ENCODE peak calls at places on chromosomes 3 and 15, in four cellular contexts. R is WTC11, F is H1, N is GM12878. U is an unnamed sample.

GRCh38 chr3:13844286-13844685 is 35.6 kb downstream of the WNT7A start:
- DNase-seq in R (no peak), F (no peak), N (no peak), U (no peak)

GRCh38 chr3:74465652-74466415 is 148.6 kb downstream of the CNTN3 start:
- DNase-seq in R (peak; percentile 8), F (no peak), N (no peak), U (no peak)

GRCh38 chr3:42159706-42160472 is 68.7 kb downstream of the TRAK1 start:
- DNase-seq in R (peak; percentile 86), F (peak; percentile 82), N (no peak), U (peak; percentile 64)

GRCh38 chr3:4853749-4854140 is 125.5 kb upstream of the BHLHE40 start:
- DNase-seq in R (no peak), F (no peak), N (no peak), U (no peak)

GRCh38 chr15:69914960-69915359 is 182.8 kb downstream of the TLE3 start:
- DNase-seq in R (no peak), F (no peak), N (no peak), U (no peak)

GRCh38 chr3:47162695-47163022 is 1.3 kb downstream of the SETD2 start:
- DNase-seq in R (no peak), F (no peak), N (no peak), U (no peak)

GRCh38 chr15:44633603-44634002 is 29.9 kb downstream of the SPG11 start:
- DNase-seq in R (no peak), F (no peak), N (no peak), U (no peak)

GRCh38 chr15:95280711-95281110 is 1049.3 kb downstream of the MCTP2 start:
- DNase-seq in R (no peak), F (no peak), N (no peak), U (no peak)

GRCh38 chr15:55768670-55769185 is 25.8 kb upstream of the PRTG start:
- DNase-seq in R (no peak), F (no peak), N (no peak), U (no peak)

GRCh38 chr3:169624533-169624972 is 39.0 kb downstream of the MECOM start:
- DNase-seq in R (no peak), F (no peak), N (no peak), U (no peak)

GRCh38 chr3:8500208-8500961 is 1.2 kb upstream of the LMCD1 start:
- DNase-seq in R (no peak), F (no peak), N (no peak), U (peak; percentile 60)

GRCh38 chr15:33242669-33243191 is 48.2 kb upstream of the FMN1 start:
- DNase-seq in R (no peak), F (no peak), N (no peak), U (peak; percentile 48)

GRCh38 chr15:43966646-43967045 is 139.8 kb downstream of the WDR76 start:
- DNase-seq in R (no peak), F (no peak), N (no peak), U (no peak)

GRCh38 chr3:49568965-49569364 is 14.7 kb downstream of the BSN start:
- DNase-seq in R (no peak), F (no peak), N (no peak), U (no peak)

GRCh38 chr3:57062119-57062631 is 1.7 kb downstream of the SPATA12 start:
- DNase-seq in R (peak; percentile 16), F (peak; percentile 57), N (no peak), U (no peak)

GRCh38 chr3:146187334-146187950 is 26.5 kb upstream of the PLOD2 start:
- DNase-seq in R (peak; percentile 16), F (no peak), N (no peak), U (peak; percentile 50)

GRCh38 chr3:197458179-197458707 is 97.5 kb downstream of the BDH1 start:
- DNase-seq in R (no peak), F (no peak), N (no peak), U (peak; percentile 65)

GRCh38 chr3:170745211-170745718 is 124.7 kb downstream of the RPL22L1 start:
- DNase-seq in R (no peak), F (no peak), N (no peak), U (no peak)

GRCh38 chr3:114212646-114213045 is 24.7 kb downstream of the ZNF80 start:
- DNase-seq in R (no peak), F (no peak), N (no peak), U (no peak)

GRCh38 chr15:93562752-93563151 is 473.7 kb upstream of the RGMA start:
- DNase-seq in R (no peak), F (no peak), N (no peak), U (no peak)

GRCh38 chr3:45665101-45665572 is 24.1 kb upstream of the SACM1L start:
- DNase-seq in R (peak; percentile 50), F (no peak), N (peak; percentile 25), U (peak; percentile 76)

GRCh38 chr15:34001536-34001935 is 33.2 kb downstream of the CHRM5 start:
- DNase-seq in R (no peak), F (no peak), N (no peak), U (no peak)

GRCh38 chr3:138944842-138945645 is 1.9 kb downstream of the FOXL2 start:
- DNase-seq in R (peak; percentile 68), F (peak; percentile 78), N (no peak), U (no peak)
- TF ChIP-seq USF2 in R (no peak), F (no peak), N (no peak), U (no peak)

GRCh38 chr3:152264378-152264777 is 4.4 kb upstream of the MBNL1 start:
- DNase-seq in R (no peak), F (no peak), N (no peak), U (no peak)

GRCh38 chr3:152268501-152269422 is at the start of gene MBNL1:
- DNase-seq in R (peak; percentile 74), F (peak; percentile 81), N (no peak), U (peak; percentile 36)

GRCh38 chr3:152267831-152268500 is 763 bp upstream of the MBNL1 start:
- DNase-seq in R (no peak), F (no peak), N (no peak), U (no peak)

GRCh38 chr3:152269423-152270144 is 855 bp downstream of the MBNL1 start:
- DNase-seq in R (no peak), F (no peak), N (no peak), U (peak; percentile 18)

GRCh38 chr3:152267319-152267689 is 1.4 kb upstream of the MBNL1 start:
- DNase-seq in R (no peak), F (no peak), N (no peak), U (no peak)
- TF ChIP-seq MAX in R (no peak), F (no peak), N (no peak), U (no peak)

DNA sequence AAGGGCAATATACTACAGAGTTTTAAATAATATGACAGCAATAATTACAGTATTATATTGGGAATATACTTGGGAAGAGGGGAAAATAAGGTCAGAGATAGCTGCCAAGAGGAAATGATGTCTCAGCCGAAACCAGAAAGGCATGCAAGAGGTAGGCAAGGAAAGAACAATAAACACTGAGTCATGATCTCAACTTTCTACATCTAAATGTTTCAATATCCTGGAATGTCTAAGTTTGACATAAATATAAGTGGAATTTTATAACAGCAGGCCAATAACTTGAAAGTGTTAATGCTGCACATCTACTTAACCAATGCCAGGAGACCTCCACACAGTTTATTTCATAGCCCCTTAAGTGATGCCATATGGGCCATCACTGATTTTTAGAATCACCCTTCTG is 99.8 kb upstream of the CPNE4 start:
- DNase-seq in R (no peak), F (no peak), N (no peak), U (peak; percentile 73)
- TF ChIP-seq USF2 in R (no peak), F (no peak), N (no peak), U (no peak)

DNA sequence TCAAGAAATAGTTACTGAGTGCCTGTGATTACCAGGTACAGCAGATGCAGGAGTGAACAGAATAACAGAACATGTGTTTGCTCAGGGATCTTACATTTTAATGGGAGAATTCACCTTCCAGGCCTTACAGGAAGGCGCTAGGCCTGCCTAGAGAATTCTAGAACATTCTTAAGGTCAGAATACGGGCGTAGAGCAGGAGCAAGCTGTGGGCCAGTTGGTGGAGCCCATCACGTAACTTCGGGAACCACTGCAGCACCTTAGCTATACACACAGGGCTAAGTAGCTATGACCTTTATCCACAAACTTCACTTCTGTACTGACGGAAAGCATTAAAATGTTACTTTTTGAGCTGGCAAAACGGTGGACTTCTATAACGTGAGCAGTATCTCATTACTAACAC is 743 bp upstream of the DAZL start:
- DNase-seq in R (no peak), F (no peak), N (no peak), U (no peak)
- TF ChIP-seq MAX in R (no peak), F (no peak), N (no peak), U (no peak)

GRCh38 chr3:190585771-190586630 is 72.1 kb downstream of the IL1RAP start:
- DNase-seq in R (no peak), F (no peak), N (no peak), U (peak; percentile 71)
- TF ChIP-seq USF2 in R (no peak), F (no peak), N (no peak), U (no peak)

GRCh38 chr3:152123457-152123856 is 145.3 kb upstream of the MBNL1 start:
- DNase-seq in R (no peak), F (no peak), N (no peak), U (no peak)

GRCh38 chr3:152127058-152127457 is 141.7 kb upstream of the MBNL1 start:
- DNase-seq in R (no peak), F (no peak), N (peak; percentile 85), U (no peak)

GRCh38 chr3:152126260-152126659 is 142.5 kb upstream of the MBNL1 start:
- DNase-seq in R (no peak), F (no peak), N (no peak), U (no peak)

GRCh38 chr3:152120606-152121291 is 148.0 kb upstream of the MBNL1 start:
- DNase-seq in R (no peak), F (no peak), N (no peak), U (no peak)

GRCh38 chr3:152121292-152121654 is 147.5 kb upstream of the MBNL1 start:
- DNase-seq in R (no peak), F (no peak), N (no peak), U (no peak)
- TF ChIP-seq MAX in R (no peak), F (no peak), N (no peak), U (no peak)

GRCh38 chr3:52023860-52024764 is 28.4 kb upstream of the RPL29 start:
- DNase-seq in R (no peak), F (no peak), N (peak; percentile 81), U (no peak)
- TF ChIP-seq USF2 in R (no peak), F (no peak), N (no peak), U (no peak)